ENCODE peak calls at places on chromosomes 6 and 20, in nine cellular contexts. One of them, this sample, is unnamed.

GRCh38 chr6:138945354-138945753 is 42.7 kb downstream of the REPS1 start:
- DNase-seq in ecto neural progenitor cell: no peak
- DNase-seq in RPMI7951: no peak
- DNase-seq in coronary artery: no peak
- DNase-seq in HT-29: no peak
- DNase-seq in GDM1: no peak
- DNase-seq in GM23338: peak; percentile 70
- DNase-seq in heart left ventricle: no peak
- DNase-seq in fibroblast of lung: no peak
- DNase-seq in this sample: no peak

GRCh38 chr20:37393196-37393862 is 47.4 kb downstream of the SRC start:
- DNase-seq in HT-29: no peak
- DNase-seq in RPMI7951: no peak
- DNase-seq in GDM1: no peak
- DNase-seq in coronary artery: peak; percentile 55
- DNase-seq in heart left ventricle: no peak
- DNase-seq in GM23338: no peak
- DNase-seq in ecto neural progenitor cell: no peak
- DNase-seq in fibroblast of lung: no peak
- DNase-seq in this sample: no peak

GRCh38 chr6:142926494-142927273 is 18.3 kb downstream of the HIVEP2 start:
- DNase-seq in RPMI7951: peak; percentile 86
- DNase-seq in GDM1: no peak
- DNase-seq in coronary artery: peak; percentile 89
- DNase-seq in heart left ventricle: peak; percentile 92
- DNase-seq in GM23338: peak; percentile 81
- DNase-seq in ecto neural progenitor cell: peak; percentile 76
- DNase-seq in fibroblast of lung: peak; percentile 86
- DNase-seq in HT-29: peak; percentile 73
- DNase-seq in this sample: peak; percentile 79

GRCh38 chr6:139742671-139743070 is 368.2 kb upstream of the CITED2 start:
- DNase-seq in HT-29: no peak
- DNase-seq in RPMI7951: no peak
- DNase-seq in fibroblast of lung: no peak
- DNase-seq in GDM1: no peak
- DNase-seq in heart left ventricle: no peak
- DNase-seq in GM23338: no peak
- DNase-seq in ecto neural progenitor cell: no peak
- DNase-seq in coronary artery: no peak
- DNase-seq in this sample: no peak

GRCh38 chr20:59994697-59995122 is 36.5 kb downstream of the CDH26 start:
- DNase-seq in heart left ventricle: peak; percentile 35
- DNase-seq in HT-29: peak; percentile 40
- DNase-seq in coronary artery: no peak
- DNase-seq in GM23338: peak; percentile 93
- DNase-seq in fibroblast of lung: no peak
- DNase-seq in RPMI7951: no peak
- DNase-seq in GDM1: no peak
- DNase-seq in ecto neural progenitor cell: peak; percentile 64
- DNase-seq in this sample: peak; percentile 61

GRCh38 chr6:2732503-2733089 is 18.1 kb downstream of the MYLK4 start:
- DNase-seq in RPMI7951: no peak
- DNase-seq in GDM1: no peak
- DNase-seq in GM23338: no peak
- DNase-seq in fibroblast of lung: no peak
- DNase-seq in coronary artery: no peak
- DNase-seq in HT-29: no peak
- DNase-seq in heart left ventricle: no peak
- DNase-seq in ecto neural progenitor cell: no peak
- DNase-seq in this sample: no peak

GRCh38 chr6:40907198-40907701 is 131.8 kb downstream of the UNC5CL start:
- DNase-seq in GDM1: no peak
- DNase-seq in coronary artery: no peak
- DNase-seq in fibroblast of lung: peak; percentile 62
- DNase-seq in ecto neural progenitor cell: no peak
- DNase-seq in HT-29: peak; percentile 12
- DNase-seq in RPMI7951: peak; percentile 80
- DNase-seq in GM23338: peak; percentile 9
- DNase-seq in heart left ventricle: no peak
- DNase-seq in this sample: no peak

GRCh38 chr6:21003780-21004541 is 469.7 kb downstream of the CDKAL1 start:
- DNase-seq in ecto neural progenitor cell: no peak
- DNase-seq in GM23338: peak; percentile 9
- DNase-seq in GDM1: no peak
- DNase-seq in heart left ventricle: no peak
- DNase-seq in fibroblast of lung: peak; percentile 82
- DNase-seq in RPMI7951: peak; percentile 48
- DNase-seq in coronary artery: no peak
- DNase-seq in HT-29: no peak
- DNase-seq in this sample: no peak

GRCh38 chr6:53095270-53095669 is 30.1 kb downstream of the FBXO9 start:
- DNase-seq in GDM1: no peak
- DNase-seq in RPMI7951: no peak
- DNase-seq in ecto neural progenitor cell: no peak
- DNase-seq in HT-29: no peak
- DNase-seq in GM23338: no peak
- DNase-seq in fibroblast of lung: no peak
- DNase-seq in coronary artery: no peak
- DNase-seq in heart left ventricle: no peak
- DNase-seq in this sample: no peak

GRCh38 chr20:31720486-31721407 is 1.9 kb downstream of the BCL2L1 start:
- DNase-seq in fibroblast of lung: no peak
- DNase-seq in HT-29: peak; percentile 55
- DNase-seq in GDM1: no peak
- DNase-seq in coronary artery: no peak
- DNase-seq in ecto neural progenitor cell: no peak
- DNase-seq in GM23338: peak; percentile 30
- DNase-seq in heart left ventricle: no peak
- DNase-seq in RPMI7951: no peak
- DNase-seq in this sample: peak; percentile 68

GRCh38 chr20:49325981-49326380 is 48.1 kb upstream of the ZNFX1 start:
- DNase-seq in fibroblast of lung: peak; percentile 58
- DNase-seq in ecto neural progenitor cell: no peak
- DNase-seq in coronary artery: no peak
- DNase-seq in heart left ventricle: no peak
- DNase-seq in RPMI7951: peak; percentile 40
- DNase-seq in GM23338: no peak
- DNase-seq in HT-29: no peak
- DNase-seq in GDM1: no peak
- DNase-seq in this sample: no peak

GRCh38 chr6:80541186-80541585 is 434.7 kb downstream of the BCKDHB start:
- DNase-seq in heart left ventricle: no peak
- DNase-seq in ecto neural progenitor cell: no peak
- DNase-seq in HT-29: no peak
- DNase-seq in GDM1: no peak
- DNase-seq in RPMI7951: peak; percentile 89
- DNase-seq in GM23338: no peak
- DNase-seq in coronary artery: no peak
- DNase-seq in fibroblast of lung: peak; percentile 96
- DNase-seq in this sample: peak; percentile 73

GRCh38 chr6:47785187-47785586 is 3.4 kb downstream of the OPN5 start:
- DNase-seq in RPMI7951: no peak
- DNase-seq in fibroblast of lung: peak; percentile 15
- DNase-seq in coronary artery: no peak
- DNase-seq in ecto neural progenitor cell: no peak
- DNase-seq in heart left ventricle: no peak
- DNase-seq in GDM1: no peak
- DNase-seq in GM23338: no peak
- DNase-seq in HT-29: no peak
- DNase-seq in this sample: no peak

GRCh38 chr20:57749131-57749690 is 39.4 kb upstream of the PMEPA1 start:
- DNase-seq in GDM1: no peak
- DNase-seq in heart left ventricle: peak; percentile 42
- DNase-seq in HT-29: no peak
- DNase-seq in RPMI7951: no peak
- DNase-seq in GM23338: no peak
- DNase-seq in coronary artery: no peak
- DNase-seq in fibroblast of lung: no peak
- DNase-seq in ecto neural progenitor cell: no peak
- DNase-seq in this sample: no peak

GRCh38 chr6:1233924-1234323 is 78.0 kb upstream of the FOXQ1 start:
- DNase-seq in fibroblast of lung: no peak
- DNase-seq in heart left ventricle: no peak
- DNase-seq in coronary artery: no peak
- DNase-seq in HT-29: no peak
- DNase-seq in GDM1: no peak
- DNase-seq in ecto neural progenitor cell: no peak
- DNase-seq in RPMI7951: no peak
- DNase-seq in GM23338: no peak
- DNase-seq in this sample: no peak

GRCh38 chr6:127886603-127887002 is 14.3 kb downstream of the THEMIS start:
- DNase-seq in GDM1: no peak
- DNase-seq in heart left ventricle: no peak
- DNase-seq in fibroblast of lung: no peak
- DNase-seq in coronary artery: no peak
- DNase-seq in ecto neural progenitor cell: no peak
- DNase-seq in GM23338: no peak
- DNase-seq in RPMI7951: no peak
- DNase-seq in HT-29: no peak
- DNase-seq in this sample: no peak

GRCh38 chr20:56974499-56975250 is 291.8 kb downstream of the BMP7 start:
- DNase-seq in heart left ventricle: no peak
- DNase-seq in RPMI7951: peak; percentile 88
- DNase-seq in HT-29: peak; percentile 76
- DNase-seq in ecto neural progenitor cell: peak; percentile 82
- DNase-seq in GDM1: no peak
- DNase-seq in GM23338: peak; percentile 90
- DNase-seq in coronary artery: no peak
- DNase-seq in fibroblast of lung: peak; percentile 42
- DNase-seq in this sample: peak; percentile 69

GRCh38 chr6:138844203-138844602 is 48.3 kb downstream of the ECT2L start:
- DNase-seq in ecto neural progenitor cell: no peak
- DNase-seq in heart left ventricle: peak; percentile 64
- DNase-seq in RPMI7951: peak; percentile 34
- DNase-seq in GM23338: peak; percentile 38
- DNase-seq in fibroblast of lung: peak; percentile 67
- DNase-seq in coronary artery: no peak
- DNase-seq in GDM1: no peak
- DNase-seq in HT-29: no peak
- DNase-seq in this sample: no peak

GRCh38 chr6:169887529-169888140 is 136.2 kb downstream of the ERMARD start:
- DNase-seq in ecto neural progenitor cell: no peak
- DNase-seq in coronary artery: peak; percentile 28
- DNase-seq in heart left ventricle: no peak
- DNase-seq in GDM1: no peak
- DNase-seq in fibroblast of lung: no peak
- DNase-seq in GM23338: no peak
- DNase-seq in RPMI7951: no peak
- DNase-seq in HT-29: no peak
- DNase-seq in this sample: no peak

GRCh38 chr6:110831405-110831804 is 16.1 kb upstream of the CDK19 start:
- DNase-seq in GDM1: no peak
- DNase-seq in RPMI7951: no peak
- DNase-seq in coronary artery: no peak
- DNase-seq in heart left ventricle: no peak
- DNase-seq in GM23338: no peak
- DNase-seq in fibroblast of lung: no peak
- DNase-seq in HT-29: no peak
- DNase-seq in ecto neural progenitor cell: no peak
- DNase-seq in this sample: no peak

GRCh38 chr6:169254456-169255316 is 1.0 kb upstream of the THBS2 start:
- DNase-seq in GDM1: no peak
- DNase-seq in RPMI7951: no peak
- DNase-seq in heart left ventricle: no peak
- DNase-seq in HT-29: no peak
- DNase-seq in coronary artery: no peak
- DNase-seq in ecto neural progenitor cell: no peak
- DNase-seq in GM23338: peak; percentile 27
- DNase-seq in fibroblast of lung: no peak
- DNase-seq in this sample: no peak

GRCh38 chr6:155710704-155711103 is 255.1 kb upstream of the NOX3 start:
- DNase-seq in HT-29: peak; percentile 45
- DNase-seq in ecto neural progenitor cell: no peak
- DNase-seq in fibroblast of lung: no peak
- DNase-seq in GM23338: peak; percentile 9
- DNase-seq in GDM1: no peak
- DNase-seq in coronary artery: no peak
- DNase-seq in RPMI7951: no peak
- DNase-seq in heart left ventricle: no peak
- DNase-seq in this sample: no peak

GRCh38 chr6:157144861-157145260 is 178.5 kb downstream of the TMEM242 start:
- DNase-seq in coronary artery: no peak
- DNase-seq in HT-29: no peak
- DNase-seq in heart left ventricle: no peak
- DNase-seq in fibroblast of lung: no peak
- DNase-seq in GDM1: no peak
- DNase-seq in RPMI7951: peak; percentile 35
- DNase-seq in ecto neural progenitor cell: no peak
- DNase-seq in GM23338: no peak
- DNase-seq in this sample: no peak

GRCh38 chr6:53547166-53547814 is 2.4 kb upstream of the GCLC start:
- DNase-seq in GDM1: no peak
- DNase-seq in fibroblast of lung: no peak
- DNase-seq in heart left ventricle: no peak
- DNase-seq in HT-29: peak; percentile 30
- DNase-seq in GM23338: peak; percentile 43
- DNase-seq in ecto neural progenitor cell: no peak
- DNase-seq in RPMI7951: no peak
- DNase-seq in coronary artery: no peak
- DNase-seq in this sample: no peak

GRCh38 chr6:11662323-11662722 is 116.3 kb downstream of the ADTRP start:
- DNase-seq in HT-29: no peak
- DNase-seq in fibroblast of lung: no peak
- DNase-seq in GM23338: no peak
- DNase-seq in heart left ventricle: no peak
- DNase-seq in coronary artery: no peak
- DNase-seq in ecto neural progenitor cell: no peak
- DNase-seq in RPMI7951: no peak
- DNase-seq in GDM1: no peak
- DNase-seq in this sample: no peak

GRCh38 chr6:164928366-164929154 is 380.8 kb downstream of the C6orf118 start:
- DNase-seq in HT-29: no peak
- DNase-seq in coronary artery: no peak
- DNase-seq in RPMI7951: peak; percentile 2
- DNase-seq in heart left ventricle: no peak
- DNase-seq in fibroblast of lung: peak; percentile 3
- DNase-seq in GM23338: no peak
- DNase-seq in GDM1: no peak
- DNase-seq in ecto neural progenitor cell: no peak
- DNase-seq in this sample: no peak

GRCh38 chr6:84763397-84764331 is 734 bp downstream of the TBX18 start:
- DNase-seq in GDM1: no peak
- DNase-seq in ecto neural progenitor cell: peak; percentile 63
- DNase-seq in fibroblast of lung: peak; percentile 61
- DNase-seq in RPMI7951: peak; percentile 87
- DNase-seq in HT-29: no peak
- DNase-seq in GM23338: peak; percentile 56
- DNase-seq in heart left ventricle: no peak
- DNase-seq in coronary artery: peak; percentile 94
- DNase-seq in this sample: peak; percentile 65

GRCh38 chr20:19121916-19122315 is 90.5 kb upstream of the SLC24A3 start:
- DNase-seq in coronary artery: no peak
- DNase-seq in GM23338: no peak
- DNase-seq in GDM1: no peak
- DNase-seq in HT-29: no peak
- DNase-seq in heart left ventricle: no peak
- DNase-seq in ecto neural progenitor cell: no peak
- DNase-seq in RPMI7951: no peak
- DNase-seq in fibroblast of lung: no peak
- DNase-seq in this sample: no peak

GRCh38 chr6:150773969-150774368 is 91.5 kb upstream of the MTHFD1L start:
- DNase-seq in coronary artery: no peak
- DNase-seq in heart left ventricle: no peak
- DNase-seq in HT-29: no peak
- DNase-seq in GDM1: no peak
- DNase-seq in GM23338: no peak
- DNase-seq in ecto neural progenitor cell: no peak
- DNase-seq in RPMI7951: no peak
- DNase-seq in fibroblast of lung: no peak
- DNase-seq in this sample: no peak

GRCh38 chr6:105326838-105327745 is 75.8 kb downstream of the PREP start:
- DNase-seq in heart left ventricle: no peak
- DNase-seq in fibroblast of lung: peak; percentile 77
- DNase-seq in coronary artery: no peak
- DNase-seq in RPMI7951: peak; percentile 88
- DNase-seq in ecto neural progenitor cell: no peak
- DNase-seq in HT-29: no peak
- DNase-seq in GDM1: no peak
- DNase-seq in GM23338: no peak
- DNase-seq in this sample: peak; percentile 84

GRCh38 chr20:50269111-50270033 is 78.7 kb downstream of the CEBPB start:
- DNase-seq in GM23338: no peak
- DNase-seq in ecto neural progenitor cell: no peak
- DNase-seq in HT-29: no peak
- DNase-seq in heart left ventricle: no peak
- DNase-seq in coronary artery: no peak
- DNase-seq in GDM1: no peak
- DNase-seq in RPMI7951: peak; percentile 45
- DNase-seq in fibroblast of lung: no peak
- DNase-seq in this sample: no peak